ENCODE peak calls at places on chromosomes 13 and 19, in six cellular contexts. Q, V, L, I, X and M are unnamed samples.

GRCh38 chr13:40132249-40132648 is 476.8 kb downstream of the COG6 start:
- DNase-seq in Q (no peak), V (no peak), L (no peak), I (no peak), X (no peak), M (no peak)

GRCh38 chr13:97222934-97223710 is 989 bp downstream of the MBNL2 start:
- DNase-seq in Q (no peak), V (peak; percentile 2), L (no peak), I (no peak), X (no peak), M (no peak)

GRCh38 chr19:40263440-40264313 is 21.5 kb downstream of the AKT2 start:
- DNase-seq in Q (no peak), V (no peak), L (no peak), I (no peak), X (no peak), M (no peak)

GRCh38 chr13:100673831-100674362 is 698 bp downstream of the TMTC4 start:
- DNase-seq in Q (peak; percentile 84), V (peak; percentile 48), L (no peak), I (no peak), X (peak; percentile 85), M (peak; percentile 62)

GRCh38 chr13:73273737-73274136 is 214.9 kb downstream of the KLF5 start:
- DNase-seq in Q (no peak), V (no peak), L (no peak), I (no peak), X (no peak), M (no peak)

GRCh38 chr13:25286308-25286968 is 850 bp downstream of the MTMR6 start:
- DNase-seq in Q (peak; percentile 69), V (peak; percentile 8), L (no peak), I (no peak), X (peak; percentile 50), M (no peak)

GRCh38 chr13:46831588-46832194 is 34.7 kb upstream of the ESD start:
- DNase-seq in Q (peak; percentile 56), V (peak; percentile 35), L (peak; percentile 64), I (peak; percentile 44), X (peak; percentile 62), M (no peak)

GRCh38 chr13:97395437-97396136 is 38.4 kb upstream of the RAP2A start:
- DNase-seq in Q (peak; percentile 63), V (peak; percentile 26), L (no peak), I (no peak), X (peak; percentile 61), M (no peak)

GRCh38 chr13:110561335-110562033 is at the start of gene RAB20:
- DNase-seq in Q (peak; percentile 64), V (peak; percentile 76), L (peak; percentile 92), I (peak; percentile 79), X (peak; percentile 87), M (peak; percentile 90)

GRCh38 chr13:106182404-106182803 is 353.1 kb downstream of the EFNB2 start:
- DNase-seq in Q (peak; percentile 47), V (no peak), L (no peak), I (no peak), X (peak; percentile 90), M (no peak)

GRCh38 chr13:113666324-113666660 is 727 bp upstream of the GRK1 start:
- DNase-seq in Q (no peak), V (no peak), L (no peak), I (no peak), X (no peak), M (no peak)

GRCh38 chr19:45405435-45406164 is 731 bp upstream of the PPP1R13L start:
- DNase-seq in Q (peak; percentile 91), V (peak; percentile 71), L (peak; percentile 94), I (peak; percentile 93), X (peak; percentile 96), M (peak; percentile 94)

GRCh38 chr19:41753159-41753558 is 2.2 kb upstream of the CEACAM6 start:
- DNase-seq in Q (peak; percentile 28), V (peak; percentile 14), L (no peak), I (peak; percentile 82), X (peak; percentile 65), M (no peak)

GRCh38 chr19:38569368-38569983 is 48.3 kb downstream of the MAP4K1 start:
- DNase-seq in Q (no peak), V (no peak), L (no peak), I (no peak), X (no peak), M (no peak)

GRCh38 chr13:98686281-98686680 is 66.2 kb downstream of the SLC15A1 start:
- DNase-seq in Q (no peak), V (no peak), L (no peak), I (no peak), X (no peak), M (no peak)

GRCh38 chr19:38478273-38478971 is 44.9 kb downstream of the RYR1 start:
- DNase-seq in Q (peak; percentile 22), V (peak; percentile 11), L (no peak), I (peak; percentile 39), X (peak; percentile 28), M (no peak)

GRCh38 chr19:7856679-7857663 is 17.2 kb downstream of the PRR36 start:
- DNase-seq in Q (no peak), V (no peak), L (no peak), I (no peak), X (no peak), M (no peak)

GRCh38 chr19:4023600-4024398 is 16.3 kb downstream of the PIAS4 start:
- DNase-seq in Q (no peak), V (no peak), L (no peak), I (no peak), X (no peak), M (no peak)

GRCh38 chr13:98267080-98267912 is 90.2 kb upstream of the RNF113B start:
- DNase-seq in Q (no peak), V (no peak), L (no peak), I (no peak), X (no peak), M (peak; percentile 61)

GRCh38 chr13:31045621-31046081 is 113.2 kb downstream of the TEX26 start:
- DNase-seq in Q (peak; percentile 97), V (peak; percentile 84), L (peak; percentile 80), I (no peak), X (peak; percentile 96), M (peak; percentile 65)

GRCh38 chr19:3459322-3459881 is 20.9 kb downstream of the SMIM24 start:
- DNase-seq in Q (no peak), V (no peak), L (peak; percentile 96), I (no peak), X (peak; percentile 41), M (peak; percentile 94)

GRCh38 chr13:99378985-99379734 is 72.0 kb upstream of the GPR183 start:
- DNase-seq in Q (no peak), V (no peak), L (no peak), I (no peak), X (no peak), M (no peak)

GRCh38 chr13:100887729-100888151 is 213.1 kb upstream of the TMTC4 start:
- DNase-seq in Q (no peak), V (peak; percentile 38), L (no peak), I (no peak), X (peak; percentile 82), M (no peak)

GRCh38 chr13:79245937-79246574 is 160.0 kb downstream of the RBM26 start:
- DNase-seq in Q (no peak), V (no peak), L (no peak), I (no peak), X (peak; percentile 11), M (no peak)

GRCh38 chr19:51320258-51320657 is 8.8 kb downstream of the IGLON5 start:
- DNase-seq in Q (no peak), V (no peak), L (no peak), I (no peak), X (no peak), M (no peak)

GRCh38 chr13:38951525-38952313 is 38.9 kb downstream of the STOML3 start:
- DNase-seq in Q (no peak), V (no peak), L (no peak), I (no peak), X (peak; percentile 40), M (peak; percentile 63)

GRCh38 chr19:51803965-51804364 is 9.0 kb downstream of the FPR3 start:
- DNase-seq in Q (no peak), V (no peak), L (no peak), I (no peak), X (no peak), M (no peak)

GRCh38 chr19:5929179-5929578 is 15.1 kb downstream of the CAPS start:
- DNase-seq in Q (no peak), V (no peak), L (no peak), I (no peak), X (no peak), M (no peak)

GRCh38 chr13:41224113-41225110 is 30.0 kb upstream of the KBTBD7 start:
- DNase-seq in Q (peak; percentile 39), V (no peak), L (no peak), I (no peak), X (no peak), M (no peak)

GRCh38 chr19:6556480-6556879 is 25.7 kb downstream of the TNFSF9 start:
- DNase-seq in Q (no peak), V (no peak), L (no peak), I (no peak), X (peak; percentile 46), M (no peak)

GRCh38 chr19:14497347-14497921 is 1.5 kb upstream of the GIPC1 start:
- DNase-seq in Q (no peak), V (no peak), L (no peak), I (no peak), X (peak; percentile 51), M (peak; percentile 68)

GRCh38 chr19:19106061-19106551 is 32.2 kb downstream of the TMEM161A start:
- DNase-seq in Q (no peak), V (no peak), L (no peak), I (peak; percentile 72), X (no peak), M (no peak)

GRCh38 chr19:282501-282900 is 8.7 kb downstream of the PLPP2 start:
- DNase-seq in Q (no peak), V (no peak), L (no peak), I (no peak), X (no peak), M (no peak)

GRCh38 chr19:46862974-46863632 is 2.3 kb downstream of the ARHGAP35 start:
- DNase-seq in Q (no peak), V (no peak), L (no peak), I (peak; percentile 13), X (no peak), M (no peak)

GRCh38 chr13:51684076-51684475 is 99.8 kb downstream of the WDFY2 start:
- DNase-seq in Q (no peak), V (no peak), L (no peak), I (no peak), X (no peak), M (no peak)

GRCh38 chr19:3625996-3626472 is 556 bp downstream of the CACTIN start:
- DNase-seq in Q (peak; percentile 29), V (no peak), L (no peak), I (no peak), X (no peak), M (no peak)

GRCh38 chr19:17021328-17021727 is 5.3 kb downstream of the CPAMD8 start:
- DNase-seq in Q (no peak), V (no peak), L (no peak), I (no peak), X (no peak), M (no peak)